ENCODE peak calls at places on chromosomes 2 and 18, in six cellular contexts. One of them, this sample, is unnamed.

GRCh38 chr18:67385455-67385854 is 131.1 kb downstream of the DSEL start:
- DNase-seq in neuronal stem cell: no peak
- DNase-seq in H1: no peak
- DNase-seq in trophoblast cell: peak; percentile 78
- DNase-seq in mesenchymal stem cell: peak; percentile 88
- DNase-seq in IMR-90: peak; percentile 47
- DNase-seq in this sample: no peak

GRCh38 chr2:121634354-121635307 is 14.6 kb downstream of the CLASP1 start:
- DNase-seq in neuronal stem cell: no peak
- DNase-seq in H1: no peak
- DNase-seq in trophoblast cell: no peak
- DNase-seq in mesenchymal stem cell: peak; percentile 84
- DNase-seq in IMR-90: peak; percentile 66
- DNase-seq in this sample: no peak

GRCh38 chr2:224492531-224492930 is 90.6 kb upstream of the FAM124B start:
- DNase-seq in neuronal stem cell: no peak
- DNase-seq in H1: no peak
- DNase-seq in trophoblast cell: no peak
- DNase-seq in mesenchymal stem cell: no peak
- DNase-seq in IMR-90: no peak
- DNase-seq in this sample: no peak

GRCh38 chr18:60075477-60075876 is 175.7 kb downstream of the PMAIP1 start:
- DNase-seq in neuronal stem cell: no peak
- DNase-seq in H1: no peak
- DNase-seq in trophoblast cell: no peak
- DNase-seq in mesenchymal stem cell: no peak
- DNase-seq in IMR-90: no peak
- DNase-seq in this sample: no peak

GRCh38 chr2:120224735-120225548 is 1.7 kb upstream of the TMEM185B start:
- DNase-seq in neuronal stem cell: no peak
- DNase-seq in H1: no peak
- DNase-seq in trophoblast cell: no peak
- DNase-seq in mesenchymal stem cell: no peak
- DNase-seq in IMR-90: no peak
- DNase-seq in this sample: peak; percentile 9

GRCh38 chr2:207370646-207371045 is 159.1 kb upstream of the CREB1 start:
- DNase-seq in neuronal stem cell: no peak
- DNase-seq in H1: no peak
- DNase-seq in trophoblast cell: no peak
- DNase-seq in mesenchymal stem cell: no peak
- DNase-seq in IMR-90: no peak
- DNase-seq in this sample: no peak

GRCh38 chr2:2026851-2027250 is 282.5 kb upstream of the PXDN start:
- DNase-seq in neuronal stem cell: no peak
- DNase-seq in H1: no peak
- DNase-seq in trophoblast cell: no peak
- DNase-seq in mesenchymal stem cell: no peak
- DNase-seq in IMR-90: no peak
- DNase-seq in this sample: no peak

GRCh38 chr2:20524412-20525040 is 77.7 kb downstream of the RHOB start:
- DNase-seq in neuronal stem cell: no peak
- DNase-seq in H1: no peak
- DNase-seq in trophoblast cell: no peak
- DNase-seq in mesenchymal stem cell: no peak
- DNase-seq in IMR-90: no peak
- DNase-seq in this sample: no peak

GRCh38 chr2:232013701-232014353 is 52.3 kb downstream of the DIS3L2 start:
- DNase-seq in neuronal stem cell: no peak
- DNase-seq in H1: no peak
- DNase-seq in trophoblast cell: peak; percentile 55
- DNase-seq in mesenchymal stem cell: peak; percentile 85
- DNase-seq in IMR-90: peak; percentile 97
- DNase-seq in this sample: no peak

GRCh38 chr2:105034170-105034569 is 3.7 kb upstream of the MRPS9 start:
- DNase-seq in neuronal stem cell: no peak
- DNase-seq in H1: no peak
- DNase-seq in trophoblast cell: no peak
- DNase-seq in mesenchymal stem cell: no peak
- DNase-seq in IMR-90: peak; percentile 4
- DNase-seq in this sample: no peak

GRCh38 chr2:153074207-153074606 is 355.8 kb downstream of the ARL6IP6 start:
- DNase-seq in neuronal stem cell: no peak
- DNase-seq in H1: no peak
- DNase-seq in trophoblast cell: no peak
- DNase-seq in mesenchymal stem cell: no peak
- DNase-seq in IMR-90: no peak
- DNase-seq in this sample: no peak

GRCh38 chr2:197889041-197889440 is 84.6 kb downstream of the PLCL1 start:
- DNase-seq in neuronal stem cell: no peak
- DNase-seq in H1: no peak
- DNase-seq in trophoblast cell: peak; percentile 70
- DNase-seq in mesenchymal stem cell: peak; percentile 57
- DNase-seq in IMR-90: peak; percentile 64
- DNase-seq in this sample: no peak

GRCh38 chr18:54878057-54878661 is 49.9 kb downstream of the RAB27B start:
- DNase-seq in neuronal stem cell: no peak
- DNase-seq in H1: no peak
- DNase-seq in trophoblast cell: no peak
- DNase-seq in mesenchymal stem cell: peak; percentile 35
- DNase-seq in IMR-90: no peak
- DNase-seq in this sample: no peak

GRCh38 chr2:140392824-140393223 is 1612.6 kb upstream of the NXPH2 start:
- DNase-seq in neuronal stem cell: no peak
- DNase-seq in H1: no peak
- DNase-seq in trophoblast cell: no peak
- DNase-seq in mesenchymal stem cell: peak; percentile 43
- DNase-seq in IMR-90: no peak
- DNase-seq in this sample: no peak

GRCh38 chr2:209113030-209113429 is 310.8 kb upstream of the MAP2 start:
- DNase-seq in neuronal stem cell: no peak
- DNase-seq in H1: peak; percentile 47
- DNase-seq in trophoblast cell: no peak
- DNase-seq in mesenchymal stem cell: no peak
- DNase-seq in IMR-90: no peak
- DNase-seq in this sample: peak; percentile 52

GRCh38 chr2:4715065-4715464 is 977.1 kb upstream of the SOX11 start:
- DNase-seq in neuronal stem cell: no peak
- DNase-seq in H1: no peak
- DNase-seq in trophoblast cell: peak; percentile 1
- DNase-seq in mesenchymal stem cell: no peak
- DNase-seq in IMR-90: no peak
- DNase-seq in this sample: no peak

GRCh38 chr2:151171186-151171585 is 90.5 kb downstream of the RBM43 start:
- DNase-seq in neuronal stem cell: no peak
- DNase-seq in H1: no peak
- DNase-seq in trophoblast cell: no peak
- DNase-seq in mesenchymal stem cell: no peak
- DNase-seq in IMR-90: no peak
- DNase-seq in this sample: no peak

GRCh38 chr2:108363048-108363899 is 14.5 kb upstream of the SULT1C4 start:
- DNase-seq in neuronal stem cell: no peak
- DNase-seq in H1: no peak
- DNase-seq in trophoblast cell: no peak
- DNase-seq in mesenchymal stem cell: peak; percentile 18
- DNase-seq in IMR-90: no peak
- DNase-seq in this sample: no peak

GRCh38 chr2:111667542-111668273 is 216.3 kb downstream of the ANAPC1 start:
- DNase-seq in neuronal stem cell: no peak
- DNase-seq in H1: peak; percentile 24
- DNase-seq in trophoblast cell: peak; percentile 68
- DNase-seq in mesenchymal stem cell: peak; percentile 79
- DNase-seq in IMR-90: peak; percentile 81
- DNase-seq in this sample: no peak

GRCh38 chr2:226837334-226837733 is 1.5 kb downstream of the RHBDD1 start:
- DNase-seq in neuronal stem cell: no peak
- DNase-seq in H1: no peak
- DNase-seq in trophoblast cell: no peak
- DNase-seq in mesenchymal stem cell: no peak
- DNase-seq in IMR-90: no peak
- DNase-seq in this sample: no peak
- H3K27ac ChIP-seq in neuronal stem cell: no peak overlapping the region
- H3K27ac ChIP-seq in H1: no peak overlapping the region
- H3K27ac ChIP-seq in trophoblast cell: no peak overlapping the region
- H3K27ac ChIP-seq in mesenchymal stem cell: no peak overlapping the region
- H3K27ac ChIP-seq in IMR-90: peak overlapping the region; percentile 10
- H3K27ac ChIP-seq in this sample: no peak overlapping the region

DNA sequence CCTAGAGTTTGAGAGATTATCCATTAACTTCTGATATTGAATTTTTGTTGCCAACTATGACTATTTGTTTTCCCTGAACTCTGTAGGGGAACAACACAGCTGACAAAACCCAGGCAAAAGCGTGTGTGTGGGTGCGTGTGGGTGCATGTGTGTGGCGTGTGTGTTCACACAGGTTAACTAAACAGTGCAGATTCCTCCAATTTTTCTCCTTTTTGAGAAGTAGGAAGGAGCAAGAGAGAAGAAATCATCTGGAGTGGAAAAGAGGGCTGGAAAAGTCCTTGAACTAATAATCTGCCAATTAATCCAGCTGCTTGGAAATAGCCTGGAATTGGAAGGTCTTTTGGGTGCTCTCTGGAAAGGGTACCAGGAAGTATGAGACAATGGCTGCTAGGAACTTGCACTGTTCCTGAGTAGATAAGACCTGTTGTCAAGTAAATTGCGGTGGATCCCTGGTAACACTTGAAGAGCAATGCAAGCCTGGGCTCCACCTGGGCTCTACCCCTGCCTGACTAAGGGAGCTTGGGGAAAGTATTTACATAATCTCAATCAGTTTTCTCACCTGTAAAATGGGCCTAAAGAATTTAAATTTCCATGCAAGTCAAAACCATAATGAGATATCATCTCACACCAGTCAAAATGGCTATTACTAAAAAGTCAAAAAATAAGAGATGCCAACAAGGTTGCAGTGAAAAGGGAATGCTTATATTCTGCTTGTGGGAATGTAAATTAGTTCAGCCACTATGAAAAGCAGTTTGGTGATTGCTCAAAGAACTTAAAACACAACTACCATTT is 40.5 kb upstream of the IL1R1 start:
- DNase-seq in neuronal stem cell: no peak
- DNase-seq in H1: no peak
- DNase-seq in trophoblast cell: peak; percentile 83
- DNase-seq in mesenchymal stem cell: no peak
- DNase-seq in IMR-90: no peak
- DNase-seq in this sample: no peak
- H3K14ac ChIP-seq in neuronal stem cell: no peak overlapping the region
- H3K14ac ChIP-seq in H1: no peak overlapping the region
- H3K14ac ChIP-seq in trophoblast cell: no peak overlapping the region
- H3K14ac ChIP-seq in mesenchymal stem cell: no peak overlapping the region
- H3K14ac ChIP-seq in IMR-90: no peak overlapping the region
- H3K14ac ChIP-seq in this sample: no peak overlapping the region

DNA sequence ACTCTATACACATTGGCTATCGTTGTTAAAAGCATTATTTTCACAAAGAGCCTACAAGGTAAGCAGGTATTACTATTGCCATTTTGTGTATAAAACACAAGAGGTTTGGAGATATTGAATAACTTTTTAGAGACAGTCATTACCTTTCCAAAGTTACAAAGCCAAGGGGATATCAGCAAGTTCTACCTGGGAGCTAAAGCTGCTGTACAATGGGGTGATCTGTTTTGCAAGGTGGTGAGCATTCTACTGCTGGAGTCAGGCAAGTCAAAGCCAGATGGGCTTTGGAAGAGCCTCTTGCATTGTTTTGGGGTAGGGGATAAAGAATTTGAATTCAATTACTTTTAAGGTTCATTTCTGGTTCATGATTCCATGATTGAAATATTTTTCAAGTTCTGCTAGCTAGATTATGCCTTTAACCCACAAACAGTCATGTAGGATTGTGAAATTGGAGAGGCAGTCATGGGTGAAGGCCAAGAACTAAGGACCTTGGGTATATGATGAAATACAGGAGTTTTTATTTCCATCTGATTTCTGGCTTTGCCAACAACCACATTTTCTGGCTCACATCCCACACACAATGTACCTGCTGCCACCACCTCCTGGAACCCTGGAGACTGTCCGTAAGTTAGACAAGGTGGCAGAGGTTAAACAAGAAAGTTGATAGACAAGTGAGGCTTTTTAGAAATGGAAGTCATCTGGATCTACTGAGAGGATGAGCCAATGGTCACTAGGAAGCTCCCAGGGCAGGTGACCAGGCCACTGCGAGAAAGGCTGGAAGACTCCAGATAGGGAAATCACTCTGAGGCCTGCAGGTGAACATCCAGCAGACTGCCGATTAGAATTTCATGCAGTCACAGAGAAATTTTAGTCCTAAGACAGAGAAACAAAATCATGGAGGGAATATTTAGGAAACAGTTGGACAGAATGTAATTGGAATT is 402.1 kb downstream of the ALK start:
- DNase-seq in neuronal stem cell: no peak
- DNase-seq in H1: no peak
- DNase-seq in trophoblast cell: peak; percentile 3
- DNase-seq in mesenchymal stem cell: peak; percentile 38
- DNase-seq in IMR-90: peak; percentile 84
- DNase-seq in this sample: no peak
- H3K27ac ChIP-seq in neuronal stem cell: no peak overlapping the region
- H3K27ac ChIP-seq in H1: no peak overlapping the region
- H3K27ac ChIP-seq in trophoblast cell: no peak overlapping the region
- H3K27ac ChIP-seq in mesenchymal stem cell: no peak overlapping the region
- H3K27ac ChIP-seq in IMR-90: peak overlapping the region; percentile 70
- H3K27ac ChIP-seq in this sample: no peak overlapping the region

DNA sequence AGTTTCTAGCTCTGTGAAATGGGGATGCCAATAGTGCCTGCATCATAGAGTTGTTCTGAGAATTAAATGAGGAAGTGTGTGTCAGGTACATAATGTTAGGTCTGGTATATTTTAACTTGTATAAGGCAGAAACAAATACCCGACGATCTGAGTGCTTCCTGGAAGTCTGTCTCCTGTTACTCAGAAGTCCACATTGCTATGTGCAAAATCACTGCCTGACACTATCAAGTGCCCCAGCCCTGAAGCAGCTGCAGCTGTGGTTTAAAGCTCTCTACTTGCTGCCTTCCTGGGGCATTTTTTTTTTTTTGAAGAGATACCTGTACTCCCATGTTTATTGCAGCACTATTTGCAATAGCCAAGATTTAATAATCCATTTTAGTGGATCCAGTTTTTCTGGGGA is 125.3 kb downstream of the SLC4A3 start:
- DNase-seq in neuronal stem cell: no peak
- DNase-seq in H1: no peak
- DNase-seq in trophoblast cell: peak; percentile 46
- DNase-seq in mesenchymal stem cell: peak; percentile 5
- DNase-seq in IMR-90: peak; percentile 37
- DNase-seq in this sample: no peak
- H3K14ac ChIP-seq in neuronal stem cell: no peak overlapping the region
- H3K14ac ChIP-seq in H1: no peak overlapping the region
- H3K14ac ChIP-seq in trophoblast cell: no peak overlapping the region
- H3K14ac ChIP-seq in mesenchymal stem cell: no peak overlapping the region
- H3K14ac ChIP-seq in IMR-90: no peak overlapping the region
- H3K14ac ChIP-seq in this sample: no peak overlapping the region

GRCh38 chr2:234286118-234286598 is 210.7 kb downstream of the ARL4C start:
- DNase-seq in neuronal stem cell: no peak
- DNase-seq in H1: no peak
- DNase-seq in trophoblast cell: no peak
- DNase-seq in mesenchymal stem cell: no peak
- DNase-seq in IMR-90: peak; percentile 71
- DNase-seq in this sample: no peak
- H3K27ac ChIP-seq in neuronal stem cell: no peak overlapping the region
- H3K27ac ChIP-seq in H1: no peak overlapping the region
- H3K27ac ChIP-seq in trophoblast cell: no peak overlapping the region
- H3K27ac ChIP-seq in mesenchymal stem cell: peak overlapping the region; percentile 96
- H3K27ac ChIP-seq in IMR-90: peak overlapping the region; percentile 31
- H3K27ac ChIP-seq in this sample: no peak overlapping the region

This sample was measured in H9.